ENCODE peak calls at places on chromosomes 3 and 15, in seven cellular contexts. C, B, Q, E, O, X and U are unnamed samples.

GRCh38 chr3:177470200-177470941 is 273.1 kb upstream of the TBL1XR1 start:
- DNase-seq in C (no peak), B (no peak), Q (no peak), E (no peak), O (no peak), X (no peak), U (no peak)

GRCh38 chr15:52056496-52056895 is 37.5 kb downstream of the MAPK6 start:
- DNase-seq in C (no peak), B (no peak), Q (no peak), E (no peak), O (no peak), X (no peak), U (no peak)

GRCh38 chr3:103785537-103785936 is 1350.7 kb downstream of the ZPLD1 start:
- DNase-seq in C (no peak), B (no peak), Q (no peak), E (no peak), O (no peak), X (no peak), U (no peak)

GRCh38 chr3:12347301-12347700 is 58.4 kb downstream of the PPARG start:
- DNase-seq in C (no peak), B (no peak), Q (no peak), E (no peak), O (no peak), X (no peak), U (no peak)

GRCh38 chr15:38176696-38177095 is 75.9 kb upstream of the SPRED1 start:
- DNase-seq in C (no peak), B (no peak), Q (no peak), E (no peak), O (no peak), X (no peak), U (no peak)

GRCh38 chr15:22904736-22905135 is 66.3 kb downstream of the NIPA2 start:
- DNase-seq in C (no peak), B (no peak), Q (no peak), E (no peak), O (no peak), X (no peak), U (no peak)

GRCh38 chr3:72976182-72976825 is 20.3 kb upstream of the PPP4R2 start:
- DNase-seq in C (no peak), B (no peak), Q (no peak), E (no peak), O (no peak), X (no peak), U (no peak)

GRCh38 chr3:150020527-150020926 is 49.8 kb upstream of the PFN2 start:
- DNase-seq in C (no peak), B (no peak), Q (no peak), E (no peak), O (no peak), X (no peak), U (no peak)

GRCh38 chr3:65039754-65040210 is 352.0 kb upstream of the ADAMTS9 start:
- DNase-seq in C (no peak), B (peak), Q (no peak), E (peak), O (no peak), X (peak), U (no peak)

GRCh38 chr3:183178833-183179549 is 16.5 kb upstream of the LAMP3 start:
- DNase-seq in C (peak), B (peak), Q (no peak), E (no peak), O (peak), X (no peak), U (no peak)

GRCh38 chr3:54582424-54582823 is 345.4 kb downstream of the LRTM1 start:
- DNase-seq in C (no peak), B (no peak), Q (no peak), E (no peak), O (no peak), X (no peak), U (no peak)

GRCh38 chr3:138559134-138559533 is 34.9 kb downstream of the CEP70 start:
- DNase-seq in C (no peak), B (no peak), Q (no peak), E (no peak), O (no peak), X (no peak), U (no peak)

GRCh38 chr3:148004331-148004730 is 595.2 kb downstream of the ZIC1 start:
- DNase-seq in C (no peak), B (no peak), Q (no peak), E (no peak), O (no peak), X (no peak), U (no peak)

GRCh38 chr3:148008591-148008990 is 599.4 kb downstream of the ZIC1 start:
- DNase-seq in C (no peak), B (no peak), Q (no peak), E (no peak), O (no peak), X (no peak), U (no peak)

GRCh38 chr3:148005456-148005855 is 596.3 kb downstream of the ZIC1 start:
- DNase-seq in C (no peak), B (no peak), Q (no peak), E (no peak), O (no peak), X (no peak), U (no peak)

GRCh38 chr3:148002705-148003205 is 593.6 kb downstream of the ZIC1 start:
- DNase-seq in C (no peak), B (no peak), Q (no peak), E (no peak), O (no peak), X (no peak), U (no peak)

DNA sequence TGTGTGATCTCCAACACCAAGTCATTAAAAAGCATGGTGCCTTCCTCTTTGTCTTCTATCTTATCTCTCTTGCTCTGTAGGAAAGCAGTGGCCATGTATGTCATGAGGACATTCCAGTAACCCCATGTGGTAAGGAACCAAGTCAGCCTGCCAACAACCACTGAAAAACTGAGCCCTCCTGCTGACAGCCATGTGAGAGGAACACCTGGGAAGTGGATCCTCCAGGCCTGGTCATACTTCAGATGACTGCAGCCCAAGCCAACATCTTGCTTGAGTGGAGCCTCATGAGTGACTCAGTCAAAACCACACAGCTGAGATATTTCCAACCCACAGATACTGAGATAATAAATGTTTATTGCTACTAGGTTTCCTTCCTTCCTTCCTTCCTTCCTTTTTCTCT is 597.3 kb downstream of the ZIC1 start:
- DNase-seq in C (no peak), B (no peak), Q (no peak), E (no peak), O (no peak), X (no peak), U (no peak)
- TF ChIP-seq JUND in C (no peak), B (no peak), Q (no peak), E (no peak), O (no peak), X (no peak), U (no peak)

GRCh38 chr15:40198364-40199085 is 37.7 kb downstream of the BUB1B start:
- DNase-seq in C (no peak), B (no peak), Q (no peak), E (no peak), O (no peak), X (no peak), U (no peak)

GRCh38 chr15:40197434-40197833 is 36.6 kb downstream of the BUB1B start:
- DNase-seq in C (no peak), B (no peak), Q (no peak), E (no peak), O (no peak), X (no peak), U (no peak)

GRCh38 chr15:40190591-40190990 is 29.7 kb downstream of the BUB1B start:
- DNase-seq in C (no peak), B (no peak), Q (no peak), E (no peak), O (no peak), X (no peak), U (no peak)

DNA sequence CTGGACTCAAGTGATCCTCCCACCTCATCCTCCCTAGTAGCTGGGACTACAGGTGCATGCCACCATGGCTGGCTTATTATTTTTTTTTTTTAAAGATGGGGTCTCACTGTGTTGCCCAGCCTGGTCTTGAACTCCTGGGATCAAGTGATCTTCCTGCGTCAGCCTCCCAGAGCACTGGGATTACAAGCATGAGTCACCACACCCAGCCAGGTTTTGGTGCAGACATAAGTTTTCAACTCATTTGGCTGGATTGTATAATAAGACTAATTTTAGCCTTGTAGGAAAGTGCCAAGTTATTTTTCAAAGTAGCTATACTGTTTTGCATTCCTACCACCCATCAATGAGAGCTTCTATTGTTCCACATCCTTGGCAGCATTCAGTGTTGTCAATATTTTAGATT is 32.1 kb downstream of the BUB1B start:
- DNase-seq in C (no peak), B (no peak), Q (no peak), E (no peak), O (no peak), X (no peak), U (no peak)
- TF ChIP-seq JUND in C (no peak), B (no peak), Q (no peak), E (no peak), O (no peak), X (no peak), U (no peak)

DNA sequence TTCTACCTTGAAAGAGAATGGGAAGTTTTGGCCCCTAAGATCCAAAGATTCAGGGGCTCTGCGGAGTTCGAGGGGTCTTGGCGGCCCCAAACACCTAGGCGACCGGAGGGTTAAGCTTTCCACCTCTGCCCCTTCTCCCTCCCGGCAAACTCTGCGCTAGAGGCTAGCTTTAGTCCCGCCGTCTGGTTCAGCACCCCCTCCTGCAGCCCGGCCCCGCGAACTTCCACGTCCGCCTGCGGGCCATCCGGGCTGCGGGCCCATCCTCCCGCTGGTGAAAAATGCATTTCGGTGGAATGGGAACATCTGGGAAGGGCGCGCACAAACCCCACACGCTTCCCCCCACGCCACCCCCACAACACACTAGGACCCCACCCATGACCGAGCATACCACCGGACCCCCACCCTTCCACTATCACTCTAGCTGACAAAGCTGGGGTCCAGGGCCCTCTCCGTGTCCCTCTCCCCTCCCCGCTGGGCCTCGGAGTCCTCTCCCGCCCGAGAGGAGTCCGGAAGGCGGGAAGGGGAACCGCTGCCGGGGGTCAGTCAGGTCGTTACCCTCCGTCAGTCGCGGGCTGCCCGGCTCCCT is 1.0 kb downstream of the SHOX2 start:
- DNase-seq in C (peak), B (peak), Q (no peak), E (no peak), O (peak), X (no peak), U (no peak)
- TF ChIP-seq JUND in C (no peak), B (no peak), Q (no peak), E (no peak), O (no peak), X (no peak), U (no peak)

GRCh38 chr3:117278424-117279190 is 569.0 kb downstream of the TUSC7 start:
- DNase-seq in C (peak), B (no peak), Q (peak), E (peak), O (no peak), X (peak), U (no peak)
- TF ChIP-seq JUND in C (peak), B (no peak), Q (peak), E (no peak), O (no peak), X (no peak), U (no peak)

GRCh38 chr15:70272565-70273355 is 175.0 kb upstream of the TLE3 start:
- DNase-seq in C (peak), B (no peak), Q (no peak), E (no peak), O (no peak), X (no peak), U (no peak)

GRCh38 chr15:70269331-70269911 is 171.7 kb upstream of the TLE3 start:
- DNase-seq in C (no peak), B (no peak), Q (no peak), E (no peak), O (no peak), X (no peak), U (no peak)

GRCh38 chr15:70270752-70271111 is 173.0 kb upstream of the TLE3 start:
- DNase-seq in C (no peak), B (no peak), Q (no peak), E (no peak), O (no peak), X (no peak), U (no peak)

GRCh38 chr15:70269991-70270751 is 172.5 kb upstream of the TLE3 start:
- DNase-seq in C (no peak), B (no peak), Q (no peak), E (no peak), O (no peak), X (no peak), U (no peak)

DNA sequence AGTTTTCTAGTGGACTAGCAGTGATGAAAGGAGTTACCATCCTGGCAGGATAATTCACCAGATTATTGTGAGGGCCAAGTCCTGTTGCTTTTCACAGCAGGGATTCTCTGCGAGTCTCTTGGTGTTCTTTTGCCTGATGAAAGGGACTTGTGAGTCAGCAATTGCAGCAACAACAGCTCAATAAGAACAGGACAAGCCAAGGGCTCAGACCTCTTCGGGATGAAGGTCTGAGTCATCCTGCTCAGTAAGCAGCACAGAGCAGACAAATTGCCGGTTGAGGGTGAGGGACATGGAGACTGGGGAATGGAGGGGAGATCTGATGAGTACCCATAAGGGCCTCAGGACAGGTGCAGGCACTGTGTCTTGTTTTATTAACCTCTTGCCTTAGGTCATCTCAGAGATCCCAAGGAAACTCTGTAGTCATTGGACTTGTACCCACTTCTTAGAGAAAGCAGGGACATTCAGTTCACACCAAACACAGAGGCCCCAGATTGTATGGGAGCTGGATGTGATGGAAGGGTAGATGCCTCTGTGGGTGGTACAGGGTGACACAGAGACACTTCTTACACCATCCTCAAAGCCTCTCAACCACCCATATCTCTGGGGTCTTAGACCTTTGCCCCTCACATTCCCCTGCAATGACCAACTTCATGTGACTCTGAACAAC is 173.8 kb upstream of the TLE3 start:
- DNase-seq in C (no peak), B (peak), Q (no peak), E (peak), O (no peak), X (no peak), U (no peak)
- TF ChIP-seq JUND in C (peak), B (peak), Q (no peak), E (peak), O (peak), X (no peak), U (no peak)